ENCODE peak calls at places on chromosomes 7 and 10, in four cellular contexts. X is ovary, A is natural killer cell, J is B cell. G is an unnamed sample.

GRCh38 chr10:33010132-33011037 is 52.4 kb upstream of the ITGB1 start:
- DNase-seq in X (no peak), A (no peak), J (no peak), G (peak)

GRCh38 chr10:871951-872403 is 59.5 kb downstream of the LARP4B start:
- DNase-seq in J (no peak), A (no peak), X (no peak), G (no peak)

GRCh38 chr7:131100357-131101054 is 227.2 kb upstream of the MKLN1 start:
- DNase-seq in J (no peak), A (no peak), X (no peak), G (no peak)

GRCh38 chr10:120607016-120607709 is 150.1 kb downstream of the PLPP4 start:
- DNase-seq in A (no peak), X (no peak), J (no peak), G (peak)

GRCh38 chr7:69818647-69819161 is 220.4 kb downstream of the AUTS2 start:
- DNase-seq in X (no peak), J (no peak), A (no peak), G (no peak)

GRCh38 chr7:3134715-3135114 is 91.0 kb upstream of the CARD11 start:
- DNase-seq in J (no peak), A (no peak), X (no peak), G (no peak)

GRCh38 chr10:26697163-26697921 is at the start of gene PDSS1:
- DNase-seq in A (peak), J (peak), X (peak), G (peak)

GRCh38 chr10:103276251-103276936 is 544 bp upstream of the INA start:
- DNase-seq in A (no peak), J (no peak), X (no peak), G (no peak)

GRCh38 chr7:14739496-14740185 is 162.9 kb downstream of the DGKB start:
- DNase-seq in A (no peak), J (no peak), X (no peak), G (no peak)

GRCh38 chr10:44925224-44925623 is 14.1 kb downstream of the TMEM72 start:
- DNase-seq in A (no peak), J (no peak), X (no peak), G (no peak)
- TF ChIP-seq CTCF in A (no peak), J (no peak), X (no peak), G (no peak)

DNA sequence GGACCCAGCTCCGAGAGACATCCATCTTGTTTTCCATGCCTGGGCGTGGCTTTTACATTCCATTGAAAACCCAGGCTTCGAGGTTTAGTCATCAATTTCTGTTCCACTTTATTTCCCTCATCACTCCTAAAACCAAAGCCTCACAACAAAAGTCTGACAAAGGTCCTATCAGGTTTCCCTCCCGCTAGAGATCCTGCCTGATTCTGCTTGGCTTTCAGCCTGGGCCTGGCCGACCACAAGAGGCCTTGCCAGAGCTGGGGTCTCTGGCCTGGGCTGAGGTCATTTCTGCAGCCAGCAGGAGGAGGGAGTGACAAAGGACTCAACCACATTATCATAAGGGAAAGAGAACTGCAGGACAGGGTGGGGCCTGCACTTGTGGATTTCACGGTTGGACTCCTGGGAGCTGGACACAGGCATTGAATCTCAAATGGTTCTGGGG is 167.0 kb downstream of the FANK1 start:
- DNase-seq in X (no peak), A (no peak), J (no peak), G (peak)
- TF ChIP-seq CTCF in X (no peak), A (no peak), J (no peak), G (no peak)

DNA sequence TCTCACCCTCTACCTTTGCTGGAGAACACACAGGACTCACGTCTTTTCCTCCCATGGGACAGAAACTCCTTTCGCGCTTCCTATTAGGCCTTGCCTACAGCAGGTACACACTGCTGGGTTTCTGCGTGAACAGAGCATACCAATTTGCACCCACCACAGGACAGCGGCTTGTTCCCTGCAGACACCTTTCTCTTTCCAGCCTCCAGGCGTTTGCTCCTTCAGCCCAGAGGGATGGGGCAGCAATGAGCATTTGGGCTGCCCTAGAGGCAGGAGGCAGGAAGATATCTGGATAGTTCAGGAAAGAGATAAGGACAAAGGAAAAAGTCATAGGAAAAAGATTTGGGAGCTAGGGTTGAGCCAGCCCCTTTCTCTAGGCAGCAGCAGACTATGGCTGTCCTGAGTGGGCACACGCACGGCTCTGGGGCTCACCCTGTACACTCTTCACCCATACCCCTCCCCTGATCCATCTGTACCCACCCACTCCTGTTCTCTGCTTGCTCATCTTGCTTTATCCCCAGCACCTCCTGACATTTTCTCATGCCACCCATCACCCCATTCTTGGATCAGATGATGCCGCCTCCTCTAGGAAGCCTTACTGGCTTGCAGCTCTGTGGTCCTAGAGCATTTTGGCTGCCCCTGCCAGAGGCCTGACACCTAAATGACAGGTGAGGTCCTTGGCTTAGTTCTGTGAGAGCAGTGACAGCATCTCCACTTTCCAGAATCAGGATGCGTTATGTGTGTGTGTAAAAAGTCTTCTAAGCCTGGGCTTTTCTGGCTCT is 40.7 kb upstream of the SPDYE3 start:
- DNase-seq in A (no peak), J (no peak), X (no peak), G (no peak)
- TF ChIP-seq CTCF in A (no peak), J (no peak), X (no peak), G (no peak)

DNA sequence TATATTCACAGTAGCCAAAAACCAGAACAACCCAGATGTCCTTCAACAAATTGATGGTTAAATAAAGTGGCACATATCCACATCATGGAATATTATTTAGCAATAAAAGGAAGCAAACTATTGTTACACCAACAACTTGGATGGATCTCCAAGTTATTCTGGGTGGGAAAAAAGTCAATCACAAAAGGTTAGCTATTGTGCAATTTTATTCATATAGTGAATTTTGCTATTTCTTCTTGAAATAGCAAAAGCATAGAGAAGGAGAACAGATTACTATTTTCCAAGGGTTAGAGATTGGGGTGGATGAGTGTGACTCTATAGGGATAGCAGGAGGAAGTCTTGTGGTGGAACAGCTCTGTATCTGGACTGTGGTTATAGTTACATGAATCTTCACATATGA is 87.0 kb downstream of the PTPN20 start:
- DNase-seq in X (no peak), J (no peak), A (no peak), G (no peak)
- TF ChIP-seq CTCF in X (no peak), J (no peak), A (no peak), G (no peak)

GRCh38 chr7:96355990-96356506 is 34.1 kb upstream of the SLC25A13 start:
- DNase-seq in J (no peak), A (no peak), X (no peak), G (no peak)
- TF ChIP-seq CTCF in J (no peak), A (no peak), X (no peak), G (no peak)

DNA sequence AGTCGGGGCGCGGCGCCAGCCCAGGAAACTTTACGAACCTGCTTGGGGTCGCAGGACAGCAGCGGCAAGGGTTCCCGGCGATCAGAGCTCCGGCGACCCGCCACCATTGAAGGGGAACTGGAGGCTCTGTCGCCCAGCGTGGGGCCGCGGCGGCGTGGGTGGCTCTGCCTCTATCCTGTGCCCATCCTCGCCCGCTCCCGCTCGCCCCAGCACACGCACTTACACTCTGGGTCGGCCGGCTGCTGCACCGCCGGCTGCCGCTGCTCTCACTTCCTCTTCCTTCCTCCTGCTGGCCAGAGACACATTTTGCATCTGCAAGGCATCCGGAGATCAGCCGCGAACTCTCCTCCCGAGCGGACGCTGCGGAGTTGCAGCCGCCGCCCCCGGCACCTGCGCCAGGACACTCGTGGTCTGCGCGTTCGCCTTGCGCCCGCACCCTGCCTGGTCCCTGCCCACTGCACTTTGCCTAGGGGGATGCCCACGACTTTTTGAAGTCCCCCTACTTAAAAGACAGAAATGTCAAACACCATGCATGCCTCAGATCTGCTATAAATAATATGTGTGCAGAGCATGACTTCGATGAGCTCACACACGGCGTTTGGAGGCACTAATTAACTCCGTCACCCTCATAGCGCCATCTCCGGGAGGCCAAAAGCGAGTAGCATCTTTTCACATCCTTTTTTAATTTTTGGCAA is at the start of gene ELMO1:
- DNase-seq in X (peak), J (peak), A (peak), G (no peak)
- TF ChIP-seq CTCF in X (no peak), J (peak), A (peak), G (no peak)

GRCh38 chr7:325811-326210 is 35.8 kb downstream of the FOXL3 start:
- DNase-seq in X (no peak), A (no peak), J (no peak), G (no peak)
- TF ChIP-seq CTCF in X (no peak), A (no peak), J (no peak), G (no peak)

DNA sequence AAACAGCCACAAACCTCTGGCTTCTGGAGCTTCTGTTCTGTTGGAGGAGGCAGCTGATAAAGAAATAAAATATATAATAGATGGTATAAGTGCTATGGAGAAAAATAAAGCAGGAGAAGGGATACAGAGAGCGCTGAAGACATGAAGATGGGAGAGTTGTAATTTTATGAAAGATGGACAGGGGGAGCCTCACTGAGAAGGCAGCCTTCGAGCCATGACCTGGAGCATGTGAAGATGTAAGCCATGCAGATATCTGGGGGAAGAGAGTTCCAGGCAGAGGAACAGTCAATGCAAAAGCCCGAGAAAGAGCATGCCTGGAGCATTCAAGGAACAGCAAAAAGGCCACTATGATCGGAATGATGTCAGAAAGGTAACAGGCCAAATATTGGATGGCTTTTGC is 187.5 kb downstream of the KIAA1217 start:
- DNase-seq in J (no peak), X (no peak), A (no peak), G (peak)
- TF ChIP-seq CTCF in J (no peak), X (no peak), A (no peak), G (no peak)

GRCh38 chr10:68792115-68792514 is 35.2 kb upstream of the STOX1 start:
- DNase-seq in J (no peak), A (no peak), X (no peak), G (no peak)
- TF ChIP-seq CTCF in J (no peak), A (no peak), X (no peak), G (no peak)

DNA sequence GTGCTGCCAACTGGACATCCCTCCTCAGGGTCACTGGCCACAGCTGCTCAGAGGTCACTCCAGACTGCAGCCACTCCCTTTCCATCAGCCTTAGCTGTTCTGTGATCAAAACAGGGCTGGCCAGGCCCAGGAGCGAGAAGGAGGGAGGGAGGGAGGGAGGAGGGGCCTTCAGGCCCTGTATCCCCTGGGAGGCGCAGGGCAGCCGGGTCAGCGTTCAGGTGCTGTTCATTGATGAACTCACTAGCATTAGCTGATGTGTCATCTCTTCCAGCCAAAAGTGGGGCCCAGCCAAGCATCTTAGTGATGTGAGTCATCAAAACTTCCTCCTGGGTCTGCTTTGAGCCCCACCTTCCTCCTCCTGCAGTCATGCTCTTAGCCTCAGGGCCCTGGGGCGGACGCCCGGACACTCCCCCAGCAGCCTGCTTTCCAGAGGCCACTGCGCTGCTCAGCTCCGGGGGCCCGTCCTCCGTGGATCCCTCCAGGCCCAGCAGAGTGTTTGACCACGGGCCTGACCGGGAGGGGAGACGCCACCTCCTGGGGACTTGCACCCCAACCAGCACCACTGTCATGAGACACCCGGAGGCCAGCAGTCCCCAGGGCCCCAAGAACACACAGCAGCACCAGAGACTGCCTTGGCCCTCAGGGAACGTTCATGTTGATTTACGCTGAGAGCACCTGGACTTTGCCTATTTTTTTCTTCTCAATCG is 149.2 kb downstream of the PRKAG2 start:
- DNase-seq in A (no peak), J (peak), X (peak), G (peak)
- TF ChIP-seq CTCF in A (no peak), J (no peak), X (no peak), G (no peak)